ENCODE peak calls at places on chromosomes 2 and 18, in eight cellular contexts. K is activated T-helper 2 cell treated with anti-CD3 and anti-CD28 coated beads, Interferon-gamma antibody, Interleukin-2, Interleukin-4, amounts not matched to agents 10 μg/mL and 5 μg/mL and 100 μg/mL, durations not matched to agents 14 hours and 24 hours and 36 hours; U is endothelial cell; H is RKO; Z is cerebellar cortex; V is mucosa of gallbladder; D is activated T-cell treated with anti-CD3 and anti-CD28 coated beads for 1 hour; S is HS-27A. B is an unnamed sample.

GRCh38 chr2:48932667-48933066 is 177.1 kb upstream of the LHCGR start:
- DNase-seq in U (no peak), Z (no peak), H (no peak), D (no peak), V (no peak), K (no peak), S (no peak), B (no peak)

GRCh38 chr2:136051001-136051724 is 65.7 kb upstream of the DARS1 start:
- DNase-seq in S (no peak), Z (no peak), K (peak; percentile 22), U (no peak), H (no peak), V (no peak), D (no peak), B (no peak)

GRCh38 chr2:47323009-47323821 is 79.7 kb upstream of the MSH2 start:
- DNase-seq in U (peak; percentile 84), D (peak; percentile 40), K (peak; percentile 47), V (peak; percentile 75), S (peak; percentile 62), Z (peak; percentile 75), H (peak; percentile 65), B (no peak)

GRCh38 chr18:35322486-35323258 is 21.5 kb downstream of the ZNF24 start:
- DNase-seq in K (no peak), D (no peak), V (no peak), S (no peak), U (no peak), H (no peak), Z (no peak), B (no peak)

GRCh38 chr2:22901471-22901870 is 483.5 kb upstream of the KLHL29 start:
- DNase-seq in U (no peak), S (no peak), D (no peak), V (no peak), H (no peak), K (no peak), Z (no peak), B (no peak)

GRCh38 chr18:46445914-46446313 is 211.1 kb downstream of the LOXHD1 start:
- DNase-seq in Z (no peak), D (no peak), H (no peak), S (no peak), K (no peak), V (no peak), U (no peak), B (no peak)

GRCh38 chr2:86592547-86593230 is 29.4 kb upstream of the CHMP3 start:
- DNase-seq in Z (peak; percentile 95), K (no peak), U (no peak), S (no peak), D (no peak), H (no peak), V (no peak), B (no peak)

GRCh38 chr2:143254108-143254507 is 124.9 kb downstream of the ARHGAP15 start:
- DNase-seq in H (no peak), U (no peak), D (peak; percentile 19), V (no peak), S (no peak), Z (no peak), K (no peak), B (no peak)

GRCh38 chr2:17873021-17873420 is 5.4 kb upstream of the KCNS3 start:
- DNase-seq in Z (no peak), V (no peak), K (no peak), H (no peak), D (no peak), U (no peak), S (no peak), B (no peak)

GRCh38 chr2:207934720-207935119 is 90.6 kb downstream of the PLEKHM3 start:
- DNase-seq in S (no peak), U (no peak), D (no peak), Z (no peak), K (no peak), V (no peak), H (no peak), B (no peak)

GRCh38 chr2:99079226-99079625 is 62.3 kb upstream of the C2orf15 start:
- DNase-seq in U (no peak), K (no peak), D (no peak), H (peak; percentile 12), Z (no peak), S (no peak), V (no peak), B (no peak)

GRCh38 chr18:36667811-36668210 is 161.0 kb downstream of the TPGS2 start:
- DNase-seq in D (no peak), V (no peak), U (no peak), K (no peak), H (no peak), S (no peak), Z (no peak), B (no peak)

GRCh38 chr2:235936493-235936892 is 231.7 kb downstream of the GBX2 start:
- DNase-seq in K (no peak), U (peak; percentile 21), D (no peak), Z (no peak), V (no peak), H (no peak), S (no peak), B (no peak)

GRCh38 chr18:49457616-49458015 is 2.8 kb downstream of the DYM start:
- DNase-seq in D (no peak), Z (no peak), H (no peak), K (no peak), V (no peak), S (no peak), U (no peak), B (no peak)

GRCh38 chr2:234590076-234590475 is 93.2 kb upstream of the ARL4C start:
- DNase-seq in H (no peak), K (no peak), Z (no peak), V (no peak), S (no peak), U (no peak), D (no peak), B (no peak)

GRCh38 chr2:96730212-96730611 is 9.7 kb downstream of the LMAN2L start:
- DNase-seq in H (no peak), K (no peak), U (no peak), V (no peak), Z (no peak), D (no peak), S (no peak), B (no peak)

GRCh38 chr2:217077841-217078407 is 218.1 kb upstream of the TNP1 start:
- DNase-seq in S (no peak), V (no peak), H (no peak), U (no peak), K (no peak), Z (no peak), D (no peak), B (no peak)

GRCh38 chr2:46362667-46363012 is 65.4 kb downstream of the EPAS1 start:
- DNase-seq in S (no peak), V (no peak), K (no peak), U (no peak), H (no peak), Z (no peak), D (no peak), B (no peak)

GRCh38 chr2:203566161-203566560 is 31.1 kb upstream of the RAPH1 start:
- DNase-seq in V (no peak), S (no peak), Z (no peak), D (no peak), H (no peak), U (no peak), K (no peak), B (no peak)

GRCh38 chr2:39099820-39100728 is 20.8 kb downstream of the SOS1 start:
- DNase-seq in S (no peak), D (no peak), U (no peak), K (no peak), Z (no peak), H (peak; percentile 69), V (no peak), B (peak; percentile 41)

GRCh38 chr2:223725494-223725893 is 111.9 kb downstream of the AP1S3 start:
- DNase-seq in H (peak; percentile 90), S (peak; percentile 74), U (peak; percentile 72), K (no peak), V (peak; percentile 86), Z (peak; percentile 80), D (no peak), B (no peak)

GRCh38 chr2:204681412-204681811 is 136.1 kb downstream of the PARD3B start:
- DNase-seq in S (no peak), Z (no peak), K (no peak), H (no peak), D (no peak), U (no peak), V (no peak), B (no peak)